ENCODE peak calls at places on chromosomes 6 and 20, in seven cellular contexts. Z, Q, N, W, D, L and O are unnamed samples.

GRCh38 chr20:57437672-57438330 is 46.6 kb downstream of the RBM38 start:
- DNase-seq in L (no peak), W (no peak), Q (no peak), Z (no peak), D (no peak), N (no peak), O (no peak)

GRCh38 chr6:56399672-56400263 is 152.4 kb upstream of the COL21A1 start:
- DNase-seq in Q (no peak), Z (no peak), L (no peak), W (peak), N (peak), D (no peak), O (no peak)

GRCh38 chr6:49548613-49549304 is 1.7 kb upstream of the C6orf141 start:
- DNase-seq in D (no peak), W (no peak), N (no peak), Q (no peak), L (no peak), Z (no peak), O (no peak)

GRCh38 chr6:37451411-37452273 is 18.6 kb downstream of the CMTR1 start:
- DNase-seq in N (no peak), L (no peak), Q (no peak), Z (no peak), W (no peak), D (no peak), O (peak)

GRCh38 chr6:109453594-109454482 is 1.7 kb downstream of the MICAL1 start:
- DNase-seq in Q (peak), N (no peak), W (no peak), L (no peak), Z (no peak), D (no peak), O (peak)

GRCh38 chr6:80540700-80541099 is 434.2 kb downstream of the BCKDHB start:
- DNase-seq in Q (no peak), L (no peak), D (no peak), Z (no peak), N (no peak), W (no peak), O (no peak)

GRCh38 chr6:32298632-32299336 is 72.9 kb downstream of the TSBP1 start:
- DNase-seq in Q (no peak), L (peak), W (no peak), N (peak), D (no peak), Z (no peak), O (peak)

GRCh38 chr20:815914-816606 is 17.5 kb upstream of the FAM110A start:
- DNase-seq in Z (peak), N (peak), L (no peak), Q (no peak), W (peak), D (peak), O (peak)

GRCh38 chr6:148464319-148465010 is 121.8 kb downstream of the SASH1 start:
- DNase-seq in D (peak), W (peak), N (peak), L (peak), Z (peak), Q (peak), O (peak)

GRCh38 chr6:168877821-168878282 is 375.8 kb downstream of the THBS2 start:
- DNase-seq in D (no peak), Q (no peak), L (no peak), Z (no peak), N (peak), W (no peak), O (peak)

GRCh38 chr6:85660181-85660611 is 17.5 kb upstream of the SYNCRIP start:
- DNase-seq in W (no peak), L (peak), N (peak), D (no peak), Z (no peak), Q (no peak), O (peak)

GRCh38 chr20:2195614-2196013 is 94.0 kb downstream of the STK35 start:
- DNase-seq in W (no peak), Q (no peak), L (no peak), D (no peak), N (no peak), Z (no peak), O (no peak)

GRCh38 chr6:146965110-146965689 is 239.0 kb upstream of the STXBP5 start:
- DNase-seq in Z (no peak), N (no peak), Q (no peak), W (no peak), D (no peak), L (no peak), O (no peak)

GRCh38 chr6:148177589-148178233 is 164.9 kb upstream of the SASH1 start:
- DNase-seq in N (peak), Q (peak), W (peak), Z (peak), L (no peak), D (peak), O (peak)

GRCh38 chr20:52246366-52246765 is 54.8 kb upstream of the ZFP64 start:
- DNase-seq in Q (no peak), W (no peak), D (no peak), Z (no peak), L (no peak), N (no peak), O (no peak)

GRCh38 chr6:128275681-128276080 is 244.7 kb downstream of the PTPRK start:
- DNase-seq in N (no peak), Z (no peak), Q (no peak), W (no peak), D (no peak), L (no peak), O (no peak)

GRCh38 chr6:158506577-158506976 is 53.3 kb upstream of the TMEM181 start:
- DNase-seq in D (no peak), L (no peak), N (peak), W (no peak), Z (no peak), Q (no peak), O (no peak)

GRCh38 chr6:94454231-94454630 is 1034.9 kb upstream of the EPHA7 start:
- DNase-seq in W (no peak), D (no peak), N (no peak), Q (no peak), L (no peak), Z (no peak), O (no peak)

GRCh38 chr6:79713701-79714322 is 82.7 kb downstream of the SH3BGRL2 start:
- DNase-seq in Q (no peak), W (peak), N (peak), L (peak), Z (peak), D (peak), O (peak)

GRCh38 chr6:46062312-46062711 is 46.7 kb upstream of the CLIC5 start:
- DNase-seq in Q (no peak), W (peak), Z (no peak), D (no peak), L (no peak), N (no peak), O (no peak)

GRCh38 chr6:42532038-42532669 is 31.7 kb upstream of the UBR2 start:
- DNase-seq in Z (no peak), N (peak), W (peak), D (peak), Q (no peak), L (peak), O (peak)

GRCh38 chr6:74075323-74075722 is 379.3 kb downstream of the CD109 start:
- DNase-seq in Z (peak), D (no peak), L (no peak), N (no peak), Q (peak), W (no peak), O (peak)

GRCh38 chr6:158110986-158111385 is 57.1 kb downstream of the SERAC1 start:
- DNase-seq in D (no peak), Z (no peak), N (no peak), L (no peak), W (no peak), Q (no peak), O (no peak)

GRCh38 chr6:166877906-166878305 is 78.4 kb downstream of the RNASET2 start:
- DNase-seq in L (no peak), W (no peak), Q (no peak), Z (no peak), D (no peak), N (no peak), O (no peak)